ENCODE peak calls at places on chromosomes 1 and 21, in four cellular contexts. O is heart left ventricle; A is activated CD4-positive, alpha-beta T cell treated with anti-CD3 and anti-CD28 coated beads for 48 hours; N is NCI-H2081. X is an unnamed sample.

GRCh38 chr1:224894915-224895314 is 34.6 kb upstream of the DNAH14 start:
- DNase-seq in O (no peak), N (no peak), A (no peak), X (no peak)

GRCh38 chr1:9326596-9326995 is 33.9 kb downstream of the SPSB1 start:
- DNase-seq in A (no peak), N (no peak), O (no peak), X (no peak)

GRCh38 chr1:17775796-17776195 is 20.7 kb downstream of the ACTL8 start:
- DNase-seq in A (no peak), N (no peak), O (no peak), X (no peak)

GRCh38 chr1:31618916-31619846 is 1.7 kb downstream of the HCRTR1 start:
- DNase-seq in O (no peak), N (no peak), A (no peak), X (no peak)

GRCh38 chr21:39688010-39688409 is 57.0 kb upstream of the IGSF5 start:
- DNase-seq in A (no peak), O (no peak), N (no peak), X (no peak)

GRCh38 chr1:94855307-94855700 is 35.1 kb downstream of the SLC44A3 start:
- DNase-seq in N (no peak), O (no peak), A (no peak), X (no peak)

GRCh38 chr1:150472606-150473200 is 14.5 kb upstream of the TARS2 start:
- DNase-seq in N (no peak), A (no peak), O (no peak), X (no peak)

GRCh38 chr1:168974611-168975010 is 131.9 kb upstream of the ATP1B1 start:
- DNase-seq in A (no peak), O (no peak), N (no peak), X (no peak)

GRCh38 chr1:116357487-116357886 is 15.6 kb upstream of the ATP1A1 start:
- DNase-seq in N (no peak), A (no peak), O (no peak), X (no peak)

GRCh38 chr1:21672478-21673276 is 3.5 kb upstream of the RAP1GAP start:
- DNase-seq in O (no peak), N (no peak), A (no peak), X (no peak)

X was measured in GM12891.